ENCODE peak calls at places on chromosomes 4 and X, in four cellular contexts. O is tibial artery, Y is H9, H is tibial nerve. Q is an unnamed sample.

GRCh38 chr4:159334461-159334860 is 231.6 kb downstream of the RAPGEF2 start:
- DNase-seq in H (no peak), Y (no peak), O (no peak), Q (no peak)

GRCh38 chr4:145840162-145840768 is 98.4 kb downstream of the ZNF827 start:
- DNase-seq in Y (no peak), O (no peak), H (no peak), Q (no peak)

GRCh38 chr4:139054791-139055376 is 39.3 kb downstream of the NOCT start:
- DNase-seq in Y (no peak), H (no peak), O (no peak), Q (no peak)

GRCh38 chr4:85825937-85826678 is 351.2 kb downstream of the ARHGAP24 start:
- DNase-seq in Y (peak), O (peak), H (no peak), Q (peak)

GRCh38 chr4:188435381-188435780 is 296.1 kb downstream of the TRIML1 start:
- DNase-seq in H (no peak), Y (no peak), O (no peak), Q (no peak)

GRCh38 chr4:109169160-109169559 is 133.3 kb downstream of the COL25A1 start:
- DNase-seq in O (no peak), H (no peak), Y (no peak), Q (no peak)

GRCh38 chr4:56211202-56211601 is 176.1 kb downstream of the AASDH start:
- DNase-seq in H (no peak), O (no peak), Y (peak), Q (no peak)

GRCh38 chr4:129641179-129641578 is 545.2 kb downstream of the C4orf33 start:
- DNase-seq in Y (peak), O (peak), H (peak), Q (peak)

GRCh38 chr4:168059251-168059650 is 33.1 kb upstream of the ANXA10 start:
- DNase-seq in Y (no peak), O (no peak), H (no peak), Q (no peak)

GRCh38 chr4:101071241-101071640 is 276.1 kb downstream of the PPP3CA start:
- DNase-seq in Y (no peak), H (no peak), O (no peak), Q (no peak)

GRCh38 chr4:37590016-37590415 is 96.2 kb downstream of the RELL1 start:
- DNase-seq in H (no peak), O (no peak), Y (no peak), Q (no peak)

GRCh38 chr4:147029296-147029695 is 83.6 kb upstream of the TTC29 start:
- DNase-seq in O (no peak), H (no peak), Y (no peak), Q (no peak)

GRCh38 chr4:145912391-145912790 is 26.2 kb downstream of the ZNF827 start:
- DNase-seq in Y (no peak), O (no peak), H (no peak), Q (no peak)

GRCh38 chrX:10566726-10567097 is 53.7 kb downstream of the MID1 start:
- DNase-seq in Y (no peak), O (no peak), H (no peak), Q (no peak)

GRCh38 chrX:153708415-153708814 is 15.8 kb downstream of the BCAP31 start:
- DNase-seq in H (peak), O (no peak), Y (peak), Q (peak)

GRCh38 chrX:57929373-57929772 is 19.1 kb upstream of the ZXDA start:
- DNase-seq in O (no peak), Y (no peak), H (no peak), Q (no peak)

GRCh38 chr4:155943610-155944329 is 9.9 kb downstream of the CTSO start:
- DNase-seq in Y (no peak), O (no peak), H (no peak), Q (no peak)

GRCh38 chr4:169418846-169419245 is 148.1 kb upstream of the SH3RF1 start:
- DNase-seq in O (no peak), H (no peak), Y (no peak), Q (no peak)

GRCh38 chr4:146520894-146521542 is 722 bp downstream of the SLC10A7 start:
- DNase-seq in H (peak), O (no peak), Y (no peak), Q (no peak)

GRCh38 chr4:41361831-41362646 is 105.3 kb downstream of the UCHL1 start:
- DNase-seq in O (no peak), Y (peak), H (no peak), Q (no peak)

GRCh38 chr4:64384237-64385176 is 24.7 kb downstream of the TECRL start:
- DNase-seq in Y (no peak), H (no peak), O (no peak), Q (no peak)

GRCh38 chr4:184067931-184068554 is 149.6 kb downstream of the ENPP6 start:
- DNase-seq in H (no peak), Y (no peak), O (no peak), Q (no peak)

GRCh38 chrX:10884246-10884645 is 226.9 kb upstream of the HCCS start:
- DNase-seq in Y (no peak), H (no peak), O (no peak), Q (no peak)

GRCh38 chr4:186149872-186150271 is 41.5 kb upstream of the CYP4V2 start:
- DNase-seq in O (peak), Y (peak), H (peak), Q (no peak)

GRCh38 chrX:141787655-141788054 is 50.5 kb upstream of the MAGEC3 start:
- DNase-seq in Y (no peak), H (no peak), O (no peak), Q (no peak)

GRCh38 chr4:123559955-123560669 is 163.5 kb downstream of the SPRY1 start:
- DNase-seq in O (no peak), Y (no peak), H (no peak), Q (no peak)

GRCh38 chr4:79049840-79050520 is 110.7 kb upstream of the PAQR3 start:
- DNase-seq in O (no peak), Y (no peak), H (no peak), Q (peak)

GRCh38 chr4:7460591-7460990 is 25.9 kb upstream of the PSAPL1 start:
- DNase-seq in H (peak), O (no peak), Y (no peak), Q (no peak)

GRCh38 chr4:183333983-183334382 is 11.8 kb upstream of the CLDN24 start:
- DNase-seq in Y (no peak), H (no peak), O (no peak), Q (no peak)

GRCh38 chrX:151796576-151796975 is 62.0 kb downstream of the CNGA2 start:
- DNase-seq in H (no peak), O (no peak), Y (no peak), Q (no peak)
- H3K27ac ChIP-seq in H (no peak), O (no peak), Y (no peak), Q (no peak)

GRCh38 chr4:87150498-87151261 is 69.7 kb downstream of the KLHL8 start:
- DNase-seq in Y (no peak), H (peak), O (peak), Q (no peak)
- H3K27ac ChIP-seq in Y (no peak), H (no peak), O (no peak), Q (no peak)

GRCh38 chr4:61202638-61203495 is 2.7 kb downstream of the ADGRL3 start:
- DNase-seq in O (no peak), Y (peak), H (no peak), Q (no peak)

GRCh38 chr4:61201562-61202099 is 1.5 kb downstream of the ADGRL3 start:
- DNase-seq in O (no peak), H (no peak), Y (no peak), Q (peak)

GRCh38 chr4:61200195-61200990 is at the start of gene ADGRL3:
- DNase-seq in Y (peak), O (peak), H (no peak), Q (peak)

GRCh38 chr4:61200991-61201526 is 933 bp downstream of the ADGRL3 start:
- DNase-seq in Y (peak), O (peak), H (peak), Q (peak)

DNA sequence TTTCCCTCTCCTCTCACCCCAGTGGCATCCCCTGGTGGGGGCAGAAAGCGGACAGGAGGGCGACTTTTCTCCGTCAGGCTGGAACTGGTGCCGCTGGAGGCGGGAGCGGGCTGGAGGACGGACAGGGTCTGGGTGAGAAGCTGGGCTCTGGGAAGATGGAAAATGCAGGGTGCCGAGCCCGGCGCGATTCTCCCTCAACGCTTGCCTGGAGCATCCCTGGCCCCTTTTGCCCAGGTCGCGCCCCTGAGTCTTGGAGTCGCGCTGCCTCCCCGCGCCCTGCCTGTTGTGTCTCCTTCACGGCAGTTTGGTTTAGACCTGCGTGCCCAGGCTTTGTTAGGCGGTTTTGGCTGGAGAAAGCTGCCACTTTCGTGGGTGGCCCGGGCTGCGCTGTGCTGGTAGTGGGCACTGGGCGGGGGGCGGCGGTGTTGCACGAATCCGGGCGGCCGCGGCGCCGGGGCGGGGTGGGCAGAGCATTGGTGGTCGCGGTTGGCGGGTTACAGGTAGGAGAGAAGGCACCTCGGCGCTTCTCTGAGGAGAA is 2.0 kb downstream of the ADGRL3 start:
- DNase-seq in H (no peak), Y (no peak), O (peak), Q (no peak)
- H3K27ac ChIP-seq in H (peak), Y (no peak), O (peak), Q (no peak)

GRCh38 chr4:153198739-153199138 is 5.5 kb upstream of the TRIM2 start:
- DNase-seq in Y (no peak), O (no peak), H (no peak), Q (no peak)
- H3K27ac ChIP-seq in Y (no peak), O (no peak), H (no peak), Q (no peak)

DNA sequence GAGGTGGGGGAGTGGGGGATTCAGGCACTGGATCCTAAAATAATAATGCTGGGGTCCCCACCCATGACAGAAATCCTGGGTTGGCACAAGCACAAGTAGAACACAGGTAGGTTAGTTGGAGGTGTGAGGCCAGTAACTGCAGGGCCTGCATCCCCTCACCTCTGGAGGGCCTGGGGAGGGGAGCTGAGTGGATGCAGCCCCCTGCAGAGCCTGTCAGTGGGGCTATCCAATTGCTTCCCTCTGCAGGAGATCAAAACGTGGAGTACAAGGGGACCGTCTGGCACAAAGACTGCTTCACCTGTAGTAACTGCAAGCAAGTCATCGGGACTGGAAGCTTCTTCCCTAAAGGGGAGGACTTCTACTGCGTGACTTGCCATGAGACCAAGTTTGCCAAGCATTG is 43.7 kb downstream of the MAP7D3 start:
- DNase-seq in O (no peak), Y (no peak), H (no peak), Q (no peak)
- H3K27ac ChIP-seq in O (peak), Y (no peak), H (no peak), Q (no peak)

GRCh38 chrX:115023139-115023538 is 5.7 kb upstream of the IL13RA2 start:
- DNase-seq in H (no peak), O (no peak), Y (no peak), Q (no peak)
- H3K27ac ChIP-seq in H (no peak), O (no peak), Y (no peak), Q (no peak)

DNA sequence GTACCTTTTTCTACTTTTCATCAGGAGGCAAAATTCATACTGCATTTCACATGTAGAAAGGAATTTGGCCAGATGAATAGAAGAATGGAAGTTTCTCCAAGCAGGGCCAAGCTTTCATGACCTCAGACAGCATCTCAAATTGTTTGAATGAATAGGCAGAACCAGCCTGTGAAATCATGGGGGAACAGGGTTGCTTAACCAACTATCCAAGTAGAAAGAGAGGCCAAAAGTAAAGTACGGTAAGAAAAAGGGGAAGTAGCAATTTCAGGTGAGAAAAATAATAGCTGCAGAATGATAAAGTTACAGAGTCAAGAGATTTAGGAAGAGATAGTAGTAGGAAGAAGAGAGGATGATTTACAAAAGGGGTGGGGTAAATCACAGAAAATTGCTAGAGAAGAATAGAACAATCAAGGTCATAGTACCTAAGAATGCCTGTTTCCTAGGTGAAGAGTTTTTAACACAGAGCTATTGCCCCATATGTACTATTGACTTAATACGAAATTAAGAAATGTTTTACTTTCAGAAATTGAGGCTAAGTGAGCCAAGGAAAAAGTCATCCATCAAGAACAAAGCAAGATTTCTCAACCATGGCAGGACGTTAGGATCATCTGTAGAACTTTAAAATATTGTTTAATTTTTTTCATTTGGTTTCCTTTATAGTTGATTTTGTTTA is 177.1 kb upstream of the TET2 start:
- DNase-seq in Y (no peak), O (no peak), H (no peak), Q (no peak)
- H3K27ac ChIP-seq in Y (no peak), O (no peak), H (no peak), Q (peak)

DNA sequence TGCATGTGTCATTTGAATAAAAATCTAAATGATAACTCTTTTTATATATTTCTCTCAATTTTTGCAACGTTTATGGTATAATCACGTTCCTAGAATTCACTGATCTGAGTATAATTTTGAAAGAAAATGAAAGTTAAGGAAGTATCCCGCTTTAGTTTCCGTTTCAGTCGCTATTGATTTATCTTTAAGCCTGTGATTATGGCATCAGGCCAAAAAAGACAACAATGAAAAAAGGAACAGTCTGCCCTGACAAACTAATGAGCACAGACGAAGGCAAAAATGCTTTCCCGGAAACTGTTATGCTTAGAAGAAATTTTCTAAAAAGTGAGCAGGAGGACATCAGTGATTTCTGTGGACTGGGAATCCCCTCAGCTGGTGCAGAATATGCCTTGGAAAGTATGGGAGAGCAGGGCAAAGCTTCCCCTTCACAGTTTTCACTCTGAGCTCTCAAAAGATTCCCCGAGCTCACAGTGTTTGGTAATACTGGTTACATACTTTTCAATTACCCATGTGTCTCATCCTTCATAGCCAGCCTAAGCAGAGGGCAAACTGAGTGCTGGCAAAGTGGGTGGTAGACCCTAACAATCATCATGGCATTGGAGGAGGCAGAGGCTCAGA is 5.1 kb upstream of the CXCL10 start:
- DNase-seq in O (no peak), Y (no peak), H (no peak), Q (no peak)
- H3K27ac ChIP-seq in O (no peak), Y (no peak), H (no peak), Q (no peak)

DNA sequence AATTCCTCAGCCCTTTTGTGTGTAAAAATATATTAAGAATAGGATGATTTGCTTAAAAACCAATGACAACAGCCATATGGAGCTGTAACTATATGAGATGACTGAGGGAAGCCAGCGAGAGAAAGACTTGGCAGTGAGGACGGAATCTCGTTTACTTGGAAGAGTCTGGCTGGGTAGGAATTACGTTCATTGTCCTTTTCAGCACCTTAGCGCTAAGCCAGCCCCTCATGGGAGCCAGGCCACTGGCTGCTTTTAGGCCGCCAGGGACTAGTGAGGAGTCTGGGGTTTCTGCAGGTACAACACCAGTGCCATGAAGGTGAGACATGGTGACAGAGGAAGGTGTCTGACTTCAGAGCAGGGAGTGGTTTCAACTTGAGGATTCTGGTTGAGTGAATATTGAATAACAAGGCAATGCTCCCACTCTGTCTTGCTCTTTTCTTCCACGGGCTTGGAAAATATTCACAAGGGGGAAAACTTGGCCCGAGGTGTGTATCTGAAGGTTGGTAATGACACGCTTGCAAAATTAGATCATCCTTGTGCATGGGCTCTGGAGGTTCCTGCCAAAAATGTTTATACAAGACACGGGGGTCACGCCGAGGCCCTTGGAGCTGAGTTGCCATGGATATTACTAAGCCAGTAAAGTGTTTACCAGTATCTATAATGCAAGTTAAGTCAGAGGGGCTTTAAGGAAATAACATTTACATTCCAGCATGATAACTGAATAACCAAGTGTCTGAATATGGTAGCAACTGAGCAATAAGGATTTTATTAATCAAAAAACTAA is 17.5 kb downstream of the KLF3 start:
- DNase-seq in O (no peak), H (no peak), Y (no peak), Q (no peak)
- H3K27ac ChIP-seq in O (peak), H (no peak), Y (no peak), Q (no peak)

DNA sequence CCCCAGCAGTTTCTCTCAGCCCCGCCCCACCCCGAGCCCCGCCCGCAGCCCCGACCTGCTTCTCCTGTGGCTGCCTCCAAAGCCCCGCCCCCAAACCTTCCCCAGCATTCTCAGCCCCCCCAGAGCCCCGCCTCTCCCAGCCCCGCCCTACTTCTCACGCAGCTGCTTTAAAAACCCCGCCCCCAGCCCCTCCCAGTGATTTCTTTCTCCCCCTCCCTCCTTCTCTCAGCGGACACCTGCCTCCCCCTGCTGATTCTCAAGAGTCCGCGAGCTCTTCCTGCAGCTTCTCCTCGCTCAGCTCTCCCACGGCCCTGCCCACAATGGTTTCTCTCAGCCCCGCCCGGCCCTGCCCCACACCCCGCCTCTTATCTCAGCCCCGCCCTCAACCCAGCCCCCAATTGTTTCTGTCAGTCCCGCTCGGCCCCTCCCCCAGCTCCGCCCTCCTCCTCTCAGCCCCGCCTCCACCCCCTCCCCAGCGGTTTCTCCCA is 635 bp upstream of the EOLA1 start:
- DNase-seq in Y (no peak), H (peak), O (peak), Q (peak)
- H3K27ac ChIP-seq in Y (no peak), H (peak), O (peak), Q (peak)

Q was measured in left lung.